ENCODE peak calls at places on chromosomes 13 and 19, in five cellular contexts. D is H1, Y is GM12878, Q is K562, G is HCT116. L is an unnamed sample.

GRCh38 chr19:48913114-48913513 is 13.0 kb downstream of the NUCB1 start:
- DNase-seq in Q (peak; percentile 59), G (no peak), Y (no peak), D (no peak), L (no peak)

GRCh38 chr13:48506092-48506701 is 26.7 kb downstream of the RCBTB2 start:
- DNase-seq in D (no peak), Y (no peak), Q (no peak), G (no peak), L (no peak)

GRCh38 chr13:97659602-97660001 is 225.6 kb downstream of the RAP2A start:
- DNase-seq in D (no peak), Y (no peak), G (no peak), Q (no peak), L (no peak)

GRCh38 chr19:18590273-18591272 is 2.0 kb downstream of the REX1BD start:
- DNase-seq in Q (peak; percentile 74), D (peak; percentile 94), G (peak; percentile 96), Y (no peak), L (no peak)

GRCh38 chr13:20247963-20248362 is 15.8 kb upstream of the GJB6 start:
- DNase-seq in D (no peak), Q (no peak), G (no peak), Y (no peak), L (no peak)

GRCh38 chr19:13788991-13789390 is 6.3 kb upstream of the ZSWIM4 start:
- DNase-seq in G (no peak), Y (no peak), D (no peak), Q (no peak), L (no peak)

GRCh38 chr13:34294483-34295129 is 476.7 kb downstream of the RFC3 start:
- DNase-seq in Y (no peak), Q (no peak), G (no peak), D (no peak), L (no peak)

GRCh38 chr13:45921337-45921736 is 69.8 kb upstream of the SIAH3 start:
- DNase-seq in Y (no peak), Q (no peak), G (no peak), D (no peak), L (no peak)

GRCh38 chr13:42038661-42039456 is 9.6 kb upstream of the DGKH start:
- DNase-seq in D (no peak), Y (no peak), G (no peak), Q (no peak), L (no peak)

GRCh38 chr19:2811735-2812413 is 7.8 kb upstream of the ZNF554 start:
- DNase-seq in Y (no peak), Q (no peak), D (peak; percentile 42), G (no peak), L (no peak)

GRCh38 chr19:7255119-7255518 is 39.1 kb downstream of the INSR start:
- DNase-seq in G (no peak), Y (no peak), D (no peak), Q (no peak), L (no peak)

GRCh38 chr19:925087-925911 is 536 bp upstream of the ARID3A start:
- DNase-seq in D (peak; percentile 90), G (peak; percentile 72), Q (peak; percentile 77), Y (no peak), L (peak; percentile 86)

GRCh38 chr19:30371960-30372824 is at the start of gene ZNF536:
- DNase-seq in Q (no peak), D (no peak), G (no peak), Y (no peak), L (no peak)

DNA sequence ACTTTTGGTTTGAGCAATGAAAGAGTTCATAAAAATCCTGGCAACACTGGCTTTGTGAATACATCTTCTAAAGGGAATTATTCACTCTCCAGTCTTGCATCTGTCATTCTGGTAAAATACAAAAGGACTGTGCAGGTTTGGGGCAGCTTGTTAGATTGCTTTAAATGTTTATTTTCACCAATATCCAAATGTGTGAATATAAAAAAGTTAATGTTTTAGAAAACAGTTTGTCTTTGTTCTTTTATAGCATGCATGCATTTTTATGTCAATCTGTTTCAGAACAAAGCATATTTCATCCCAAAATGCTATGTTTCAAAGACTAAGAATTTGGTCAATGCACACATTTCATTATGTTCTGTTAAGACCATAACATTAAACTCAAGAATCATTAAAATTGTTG is 1145.4 kb downstream of the OLFM4 start:
- DNase-seq in Q (no peak), Y (no peak), D (no peak), G (no peak), L (no peak)
- TF ChIP-seq JUND in Q (no peak), Y (no peak), D (no peak), G (no peak), L (no peak)

DNA sequence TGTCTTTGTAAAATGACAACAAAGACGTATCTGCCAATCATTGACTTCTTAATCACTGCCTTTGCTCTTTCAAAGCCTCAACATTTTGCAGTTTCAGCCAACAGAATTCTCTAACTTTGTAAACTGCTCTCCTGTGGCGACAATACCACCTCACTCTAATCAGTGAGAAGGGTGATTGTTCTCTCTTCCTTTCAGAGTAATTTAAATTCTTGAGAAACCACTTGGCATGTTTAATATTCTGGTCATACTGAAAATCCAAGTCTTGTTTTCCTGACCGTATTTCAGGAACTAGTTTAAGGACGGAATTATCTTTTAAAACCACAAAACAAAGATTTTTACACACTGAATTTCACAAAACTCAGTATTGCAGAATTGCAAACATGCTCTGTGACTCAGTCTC is 5.2 kb upstream of the CDC16 start:
- DNase-seq in Q (no peak), G (no peak), Y (no peak), D (no peak), L (no peak)
- TF ChIP-seq JUND in Q (no peak), G (no peak), Y (no peak), D (no peak), L (no peak)

GRCh38 chr19:40332669-40333068 is 15.5 kb downstream of the C19orf47 start:
- DNase-seq in D (no peak), Y (no peak), G (no peak), Q (no peak), L (no peak)

GRCh38 chr19:40335855-40336700 is 12.1 kb downstream of the C19orf47 start:
- DNase-seq in G (no peak), D (no peak), Q (no peak), Y (no peak), L (no peak)

GRCh38 chr19:40337594-40337993 is 10.6 kb downstream of the C19orf47 start:
- DNase-seq in Q (no peak), G (no peak), Y (no peak), D (no peak), L (no peak)

GRCh38 chr19:40337107-40337506 is 11.1 kb downstream of the C19orf47 start:
- DNase-seq in Q (no peak), G (no peak), D (no peak), Y (no peak), L (no peak)

DNA sequence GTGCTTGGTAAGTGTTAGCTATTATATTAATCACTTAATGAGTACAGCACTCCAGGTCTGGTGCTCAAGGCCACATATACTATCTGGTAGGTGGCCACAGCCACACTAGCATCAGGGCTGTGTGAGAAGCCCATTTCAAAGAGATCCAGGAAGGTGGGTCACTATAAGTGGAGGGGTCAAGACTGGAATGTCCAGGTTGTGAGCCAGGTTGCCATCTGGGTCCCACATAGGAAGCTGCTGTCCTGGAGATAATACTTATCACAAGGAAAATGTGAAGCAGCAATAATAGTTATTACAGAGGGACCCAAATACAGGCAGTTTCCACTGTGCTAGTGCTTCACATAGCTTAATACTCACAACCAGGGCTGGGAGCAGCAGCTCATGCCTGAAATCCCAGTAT is 13.1 kb downstream of the C19orf47 start:
- DNase-seq in G (no peak), Q (no peak), Y (no peak), D (no peak), L (no peak)
- TF ChIP-seq JUND in G (no peak), Q (no peak), Y (no peak), D (no peak), L (no peak)

GRCh38 chr13:92173254-92173653 is 774.8 kb downstream of the GPC5 start:
- DNase-seq in Y (no peak), Q (no peak), G (no peak), D (no peak), L (no peak)

GRCh38 chr13:92175330-92175729 is 776.9 kb downstream of the GPC5 start:
- DNase-seq in Q (no peak), D (no peak), G (no peak), Y (no peak), L (peak; percentile 43)

GRCh38 chr13:92172191-92172590 is 773.8 kb downstream of the GPC5 start:
- DNase-seq in G (no peak), Y (no peak), D (no peak), Q (no peak), L (no peak)
- TF ChIP-seq JUND in G (no peak), Y (no peak), D (no peak), Q (no peak), L (no peak)

GRCh38 chr13:44312131-44312530 is 61.5 kb upstream of the SERP2 start:
- DNase-seq in Q (no peak), Y (no peak), D (no peak), G (no peak), L (no peak)
- TF ChIP-seq JUND in Q (no peak), Y (no peak), D (no peak), G (no peak), L (no peak)

GRCh38 chr13:24719139-24719538 is 38.9 kb downstream of the ATP12A start:
- DNase-seq in G (no peak), D (no peak), Y (no peak), Q (no peak), L (no peak)
- TF ChIP-seq JUND in G (no peak), D (no peak), Y (no peak), Q (no peak), L (no peak)

DNA sequence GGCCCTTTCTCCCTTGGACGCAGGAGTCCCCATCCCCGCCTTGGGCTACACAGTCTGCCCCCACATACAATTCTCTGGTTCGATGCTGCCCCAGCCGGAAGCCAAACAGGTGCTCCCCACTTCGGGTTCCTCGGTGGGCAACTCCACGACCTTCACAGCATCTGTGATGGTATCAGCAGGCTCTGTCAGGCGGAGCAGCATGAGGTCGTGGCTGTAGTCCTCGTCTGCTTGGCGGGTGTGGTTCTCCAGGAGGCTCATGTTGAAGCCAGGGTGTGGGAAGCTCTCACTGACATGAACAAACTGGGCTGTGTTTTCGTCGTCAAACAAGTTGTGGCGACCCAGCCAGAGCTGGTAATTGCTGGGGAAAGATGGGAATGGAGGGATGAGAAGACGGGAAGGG is 3.5 kb downstream of the KLK1 start:
- DNase-seq in D (peak; percentile 61), Q (no peak), Y (no peak), G (no peak), L (no peak)
- TF ChIP-seq JUND in D (no peak), Q (no peak), Y (no peak), G (no peak), L (no peak)

GRCh38 chr19:56959211-56959610 is 118.7 kb upstream of the PEG3 start:
- DNase-seq in D (no peak), G (no peak), Q (no peak), Y (no peak), L (no peak)
- TF ChIP-seq JUND in D (no peak), G (no peak), Q (no peak), Y (no peak), L (no peak)